ENCODE peak calls at places on chromosome 3, in seven cellular contexts. P, U, Y, C, M, L and S are unnamed samples.

GRCh38 chr3:123396171-123397049 is 52.5 kb downstream of the ADCY5 start:
- DNase-seq in M (no peak), U (no peak), L (no peak), P (no peak), C (no peak), Y (no peak), S (no peak)

GRCh38 chr3:119990888-119991287 is 103.4 kb downstream of the GSK3B start:
- DNase-seq in U (no peak), C (no peak), P (no peak), M (no peak), Y (no peak), L (peak), S (no peak)

GRCh38 chr3:170259853-170260386 is 37.7 kb downstream of the PRKCI start:
- DNase-seq in C (no peak), U (no peak), M (no peak), Y (no peak), L (no peak), P (no peak), S (no peak)

GRCh38 chr3:50179710-50180109 is 11.7 kb upstream of the GNAT1 start:
- DNase-seq in C (no peak), P (no peak), M (no peak), Y (no peak), L (no peak), U (no peak), S (no peak)

GRCh38 chr3:172448661-172449467 is 608 bp upstream of the GHSR start:
- DNase-seq in C (no peak), M (no peak), L (no peak), P (no peak), Y (no peak), U (no peak), S (no peak)

GRCh38 chr3:115187149-115187757 is 40.2 kb upstream of the ZBTB20 start:
- DNase-seq in M (no peak), P (no peak), Y (no peak), C (no peak), U (no peak), L (no peak), S (no peak)

GRCh38 chr3:185056908-185057307 is 96.0 kb downstream of the C3orf70 start:
- DNase-seq in U (no peak), P (no peak), Y (no peak), M (no peak), C (no peak), L (no peak), S (no peak)

GRCh38 chr3:130992344-130992743 is 34.3 kb downstream of the ASTE1 start:
- DNase-seq in Y (no peak), M (no peak), U (no peak), L (no peak), C (no peak), P (no peak), S (no peak)

GRCh38 chr3:154089416-154090115 is 31.6 kb upstream of the ARHGEF26 start:
- DNase-seq in U (no peak), L (peak), P (no peak), M (no peak), C (no peak), Y (no peak), S (no peak)